ENCODE peak calls at places on chromosome 15, in six cellular contexts. U, O, P, Z, T and A are unnamed samples.

GRCh38 chr15:68789921-68790575 is 30.6 kb downstream of the ANP32A start:
- DNase-seq in U (no peak), O (no peak), P (no peak), Z (no peak), T (no peak), A (no peak)

GRCh38 chr15:89947338-89947829 is 34.6 kb upstream of the ARPIN start:
- DNase-seq in U (no peak), O (no peak), P (no peak), Z (no peak), T (no peak), A (no peak)

GRCh38 chr15:89320200-89320599 is 14.4 kb downstream of the POLG start:
- DNase-seq in U (no peak), O (no peak), P (no peak), Z (no peak), T (no peak), A (no peak)

GRCh38 chr15:62877276-62877857 is 165.2 kb upstream of the TPM1 start:
- DNase-seq in U (no peak), O (no peak), P (no peak), Z (no peak), T (no peak), A (no peak)

GRCh38 chr15:57086857-57087427 is 168.5 kb downstream of the TCF12 start:
- DNase-seq in U (no peak), O (no peak), P (no peak), Z (no peak), T (no peak), A (no peak)

GRCh38 chr15:52232327-52232726 is 41.1 kb upstream of the GNB5 start:
- DNase-seq in U (no peak), O (no peak), P (no peak), Z (no peak), T (no peak), A (no peak)

GRCh38 chr15:29067949-29068348 is 182.2 kb downstream of the APBA2 start:
- DNase-seq in U (no peak), O (no peak), P (no peak), Z (no peak), T (no peak), A (no peak)

GRCh38 chr15:59691194-59691805 is 2.2 kb upstream of the BNIP2 start:
- DNase-seq in U (peak; percentile 33), O (peak; percentile 33), P (peak; percentile 33), Z (peak; percentile 55), T (peak; percentile 20), A (no peak)

GRCh38 chr15:91970142-91970541 is 116.6 kb downstream of the SLCO3A1 start:
- DNase-seq in U (no peak), O (peak; percentile 76), P (no peak), Z (peak; percentile 31), T (no peak), A (peak; percentile 11)

GRCh38 chr15:33030315-33030714 is 164.2 kb downstream of the FMN1 start:
- DNase-seq in U (no peak), O (no peak), P (no peak), Z (no peak), T (no peak), A (no peak)

GRCh38 chr15:77546050-77546501 is 86.6 kb downstream of the LINGO1 start:
- DNase-seq in U (no peak), O (no peak), P (no peak), Z (no peak), T (peak; percentile 31), A (peak; percentile 71)

GRCh38 chr15:52783929-52784798 is 6.0 kb downstream of the ONECUT1 start:
- DNase-seq in U (no peak), O (no peak), P (no peak), Z (no peak), T (no peak), A (no peak)

GRCh38 chr15:28888302-28888894 is 2.6 kb downstream of the APBA2 start:
- DNase-seq in U (no peak), O (no peak), P (no peak), Z (no peak), T (no peak), A (no peak)

GRCh38 chr15:99558571-99558970 is 7.2 kb upstream of the MEF2A start:
- DNase-seq in U (no peak), O (no peak), P (no peak), Z (no peak), T (no peak), A (no peak)

GRCh38 chr15:61715082-61715481 is 345.2 kb downstream of the VPS13C start:
- DNase-seq in U (no peak), O (no peak), P (no peak), Z (no peak), T (no peak), A (no peak)

GRCh38 chr15:87733005-87733404 is 523.5 kb downstream of the NTRK3 start:
- DNase-seq in U (no peak), O (no peak), P (no peak), Z (no peak), T (no peak), A (no peak)

GRCh38 chr15:49096090-49096750 is 50.0 kb upstream of the SECISBP2L start:
- DNase-seq in U (no peak), O (no peak), P (no peak), Z (no peak), T (no peak), A (no peak)

GRCh38 chr15:77083381-77084160 is 12.7 kb upstream of the TSPAN3 start:
- DNase-seq in U (peak; percentile 53), O (peak; percentile 57), P (peak; percentile 41), Z (peak; percentile 88), T (no peak), A (no peak)

GRCh38 chr15:81002254-81003022 is 1.7 kb downstream of the TLNRD1 start:
- DNase-seq in U (no peak), O (peak; percentile 50), P (no peak), Z (peak; percentile 21), T (no peak), A (no peak)

GRCh38 chr15:101497017-101497416 is 7.5 kb upstream of the PCSK6 start:
- DNase-seq in U (no peak), O (no peak), P (no peak), Z (no peak), T (no peak), A (no peak)

GRCh38 chr15:43524254-43524847 is 6.9 kb downstream of the MAP1A start:
- DNase-seq in U (no peak), O (no peak), P (no peak), Z (no peak), T (no peak), A (no peak)

GRCh38 chr15:75961332-75961731 is 50.9 kb downstream of the NRG4 start:
- DNase-seq in U (no peak), O (no peak), P (no peak), Z (no peak), T (no peak), A (no peak)

GRCh38 chr15:45205192-45205591 is 17.4 kb upstream of the SHF start:
- DNase-seq in U (peak; percentile 49), O (no peak), P (peak; percentile 50), Z (peak; percentile 78), T (peak; percentile 14), A (peak; percentile 30)

GRCh38 chr15:74783072-74783807 is 1.4 kb downstream of the CSK start:
- DNase-seq in U (no peak), O (no peak), P (no peak), Z (peak; percentile 59), T (no peak), A (no peak)

GRCh38 chr15:60326824-60327654 is 70.7 kb downstream of the ANXA2 start:
- DNase-seq in U (peak; percentile 43), O (no peak), P (no peak), Z (no peak), T (no peak), A (no peak)

GRCh38 chr15:60476713-60477112 is 2.2 kb downstream of the ICE2 start:
- DNase-seq in U (no peak), O (no peak), P (no peak), Z (no peak), T (no peak), A (no peak)

GRCh38 chr15:95626501-95627361 is 703.8 kb upstream of the NR2F2 start:
- DNase-seq in U (no peak), O (no peak), P (no peak), Z (no peak), T (no peak), A (no peak)

GRCh38 chr15:28184166-28184565 is 85.1 kb upstream of the OCA2 start:
- DNase-seq in U (no peak), O (no peak), P (no peak), Z (no peak), T (no peak), A (no peak)

GRCh38 chr15:41892621-41893421 is 1.0 kb downstream of the SPTBN5 start:
- DNase-seq in U (peak; percentile 45), O (no peak), P (no peak), Z (peak; percentile 70), T (no peak), A (no peak)

GRCh38 chr15:52097176-52097575 is 15.4 kb downstream of the BCL2L10 start:
- DNase-seq in U (no peak), O (no peak), P (no peak), Z (no peak), T (no peak), A (no peak)

GRCh38 chr15:101615986-101616848 is 36.0 kb downstream of the TM2D3 start:
- DNase-seq in U (no peak), O (peak; percentile 88), P (no peak), Z (peak; percentile 35), T (no peak), A (peak; percentile 54)

GRCh38 chr15:65981837-65982696 is 112.8 kb downstream of the RAB11A start:
- DNase-seq in U (peak; percentile 21), O (no peak), P (peak; percentile 68), Z (peak; percentile 65), T (no peak), A (no peak)

GRCh38 chr15:52976050-52976449 is 185.9 kb upstream of the ONECUT1 start:
- DNase-seq in U (no peak), O (no peak), P (no peak), Z (no peak), T (no peak), A (no peak)

GRCh38 chr15:68797589-68798377 is 22.9 kb downstream of the ANP32A start:
- DNase-seq in U (no peak), O (no peak), P (no peak), Z (no peak), T (no peak), A (no peak)

GRCh38 chr15:28456476-28457395 is 76.0 kb downstream of the GOLGA8G start:
- DNase-seq in U (no peak), O (peak; percentile 15), P (no peak), Z (no peak), T (no peak), A (no peak)

GRCh38 chr15:52731732-52732470 is 52.7 kb upstream of the ATOSA start:
- DNase-seq in U (no peak), O (no peak), P (no peak), Z (no peak), T (no peak), A (no peak)

GRCh38 chr15:25693321-25694237 is 169.5 kb downstream of the ATP10A start:
- DNase-seq in U (no peak), O (no peak), P (peak; percentile 6), Z (no peak), T (no peak), A (no peak)